ENCODE peak calls at places on chromosomes 12 and 14, in four cellular contexts. O, X, L and C are unnamed samples.

GRCh38 chr12:108696111-108696995 is 35.0 kb downstream of the CORO1C start:
- DNase-seq in X (no peak), L (peak; percentile 96), O (peak; percentile 99), C (no peak)

GRCh38 chr12:118430516-118430915 is 54.2 kb downstream of the SUDS3 start:
- DNase-seq in L (no peak), X (no peak), O (no peak), C (no peak)

GRCh38 chr12:12022306-12022931 is 48.3 kb upstream of the BCL2L14 start:
- DNase-seq in X (no peak), O (no peak), L (no peak), C (no peak)

GRCh38 chr14:30691751-30692398 is 69.8 kb downstream of the SCFD1 start:
- DNase-seq in X (no peak), L (no peak), O (no peak), C (no peak)

GRCh38 chr12:24562761-24563392 is 386.0 kb downstream of the BCAT1 start:
- DNase-seq in O (no peak), L (peak; percentile 9), X (peak; percentile 8), C (peak; percentile 56)

GRCh38 chr12:105522166-105522825 is 191.8 kb downstream of the C12orf75 start:
- DNase-seq in O (no peak), L (peak; percentile 1), X (peak; percentile 24), C (no peak)

GRCh38 chr12:103495783-103496456 is at the start of gene C12orf42:
- DNase-seq in L (peak; percentile 58), X (peak; percentile 75), O (no peak), C (peak; percentile 51)

GRCh38 chr14:65069874-65070709 is 32.2 kb downstream of the MAX start:
- DNase-seq in L (no peak), X (no peak), O (no peak), C (no peak)

GRCh38 chr12:6567112-6567680 is 895 bp downstream of the NOP2 start:
- DNase-seq in X (no peak), O (no peak), L (peak; percentile 21), C (no peak)

GRCh38 chr12:13187399-13187798 is 9.1 kb upstream of the EMP1 start:
- DNase-seq in L (peak; percentile 73), O (no peak), X (peak; percentile 65), C (no peak)

DNA sequence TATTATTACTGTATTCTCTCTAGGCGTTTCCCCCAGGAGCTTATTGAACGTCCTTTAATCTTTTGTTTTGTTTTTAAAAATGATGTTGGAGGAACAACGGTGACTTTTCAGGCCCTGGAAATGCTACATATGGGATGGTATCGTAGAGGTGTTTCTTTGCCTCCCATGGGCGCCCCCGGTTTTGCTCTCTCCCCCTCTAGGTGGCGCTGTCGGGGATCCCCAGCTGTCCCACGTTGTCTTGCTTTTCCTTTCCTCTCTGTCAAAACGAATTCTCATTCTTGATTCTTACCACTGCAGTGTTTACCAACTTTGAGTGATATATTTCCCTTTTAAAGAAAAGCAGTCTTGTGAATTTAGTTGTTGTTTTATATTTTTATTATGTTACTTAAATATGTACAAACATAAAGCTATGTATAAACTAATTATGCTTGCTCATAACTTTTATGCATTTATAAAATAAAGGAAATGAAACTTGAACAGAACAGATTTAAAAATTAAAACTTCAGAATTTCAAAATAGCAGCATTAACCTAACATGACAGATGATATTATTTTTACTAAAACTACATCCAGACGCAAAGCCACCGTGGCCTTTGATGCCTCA is 171.9 kb downstream of the RGS6 start:
- DNase-seq in O (no peak), L (peak; percentile 52), X (peak; percentile 6), C (peak; percentile 50)
- TF ChIP-seq CTCF in O (peak; percentile 26), L (peak; percentile 53), X (no peak), C (peak; percentile 42)

GRCh38 chr14:34539407-34540180 is at the start of gene EAPP:
- DNase-seq in O (peak; percentile 87), X (peak; percentile 99), L (peak; percentile 97), C (peak; percentile 93)
- TF ChIP-seq CTCF in O (peak; percentile 7), X (no peak), L (no peak), C (no peak)

GRCh38 chr12:15979096-15980091 is 68.3 kb downstream of the DERA start:
- DNase-seq in L (peak; percentile 28), O (peak; percentile 93), X (peak; percentile 32), C (peak; percentile 60)
- TF ChIP-seq CTCF in L (peak; percentile 49), O (peak; percentile 61), X (no peak), C (peak; percentile 79)

DNA sequence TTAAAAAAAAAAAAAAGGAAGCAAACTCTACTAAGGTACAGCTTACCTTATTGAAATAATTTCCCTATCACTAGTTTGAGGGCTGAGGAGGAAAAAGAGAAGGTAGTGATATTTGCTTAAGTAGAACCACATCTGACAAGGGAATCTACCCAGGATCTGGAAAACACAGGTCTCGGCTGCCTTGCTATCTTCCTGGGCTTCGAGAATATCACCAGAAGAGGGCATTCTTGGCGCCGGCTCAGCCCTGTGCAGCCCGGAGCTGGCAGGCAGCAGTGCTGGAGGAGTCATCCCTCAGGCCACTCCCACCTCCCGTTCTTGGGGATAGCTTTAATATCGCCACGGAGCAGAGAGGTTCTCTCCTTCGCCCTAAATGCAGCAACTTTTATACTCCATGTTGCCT is 1181.2 kb downstream of the VRK1 start:
- DNase-seq in O (no peak), X (peak; percentile 42), L (peak; percentile 88), C (peak; percentile 64)
- TF ChIP-seq CTCF in O (no peak), X (peak; percentile 28), L (peak; percentile 58), C (no peak)